ENCODE peak calls at places on chromosome 3, in ten cellular contexts. V, W, Q, Z, O, R, I, J, B and F are unnamed samples. For H3K4me1, the result is how much of the 10 kb centered on the place peaks cover.

GRCh38 chr3:116067275-116067674 is 378.0 kb downstream of the LSAMP start:
- DNase-seq in R (no peak), W (no peak), V (no peak), O (no peak), I (no peak), Z (no peak), J (no peak), B (no peak), Q (no peak), F (no peak)

GRCh38 chr3:128620268-128620691 is 30.3 kb downstream of the RPN1 start:
- DNase-seq in B (no peak), V (no peak), Q (no peak), J (no peak), R (no peak), I (no peak), Z (no peak), O (no peak), W (no peak), F (no peak)

GRCh38 chr3:39178553-39178952 is 13.8 kb downstream of the XIRP1 start:
- DNase-seq in I (peak), O (no peak), W (no peak), V (no peak), Z (no peak), B (no peak), Q (no peak), J (no peak), R (no peak), F (no peak)

GRCh38 chr3:53193466-53194217 is 32.6 kb downstream of the PRKCD start:
- DNase-seq in Z (no peak), W (no peak), Q (no peak), R (peak), B (peak), J (peak), O (no peak), I (peak), V (no peak), F (no peak)

GRCh38 chr3:58116161-58116955 is 94.4 kb downstream of the DNASE1L3 start:
- DNase-seq in Q (peak), W (no peak), I (no peak), Z (no peak), O (no peak), J (no peak), R (no peak), B (peak), V (no peak), F (no peak)

GRCh38 chr3:11452988-11453847 is 181.0 kb downstream of the ATG7 start:
- DNase-seq in Q (no peak), J (peak), Z (no peak), B (no peak), I (peak), R (no peak), W (peak), V (no peak), O (no peak), F (no peak)

GRCh38 chr3:172235698-172236097 is 196.3 kb downstream of the FNDC3B start:
- DNase-seq in V (no peak), I (no peak), O (no peak), J (no peak), W (no peak), Z (no peak), B (no peak), Q (no peak), R (no peak), F (no peak)

GRCh38 chr3:148255981-148256969 is 441.4 kb upstream of the AGTR1 start:
- DNase-seq in O (no peak), W (no peak), I (no peak), R (no peak), V (no peak), Z (no peak), J (no peak), Q (no peak), B (no peak), F (no peak)

GRCh38 chr3:118945834-118946233 is 88.8 kb downstream of the IGSF11 start:
- DNase-seq in O (no peak), W (no peak), Q (no peak), B (no peak), V (no peak), I (no peak), Z (no peak), J (no peak), R (no peak), F (no peak)

GRCh38 chr3:43286886-43287301 is 554 bp downstream of the SNRK start:
- DNase-seq in B (no peak), J (no peak), I (no peak), O (no peak), Q (no peak), V (no peak), W (peak), R (no peak), Z (no peak), F (peak)

GRCh38 chr3:53780171-53780570 is 66.0 kb downstream of the CHDH start:
- DNase-seq in Q (no peak), B (no peak), V (no peak), I (no peak), Z (no peak), W (no peak), J (no peak), R (no peak), O (no peak), F (no peak)

GRCh38 chr3:197027151-197027895 is 2.3 kb downstream of the MELTF start:
- DNase-seq in V (no peak), W (peak), J (peak), O (no peak), I (no peak), B (no peak), Z (peak), Q (no peak), R (peak), F (no peak)

GRCh38 chr3:180433172-180433571 is 168.8 kb upstream of the TTC14 start:
- DNase-seq in Q (no peak), I (no peak), R (no peak), V (no peak), O (no peak), J (no peak), Z (no peak), B (no peak), W (peak), F (no peak)

GRCh38 chr3:79976466-79976865 is 208.7 kb upstream of the ROBO1 start:
- DNase-seq in J (no peak), B (no peak), R (no peak), Q (no peak), O (no peak), W (peak), Z (no peak), V (no peak), I (no peak), F (no peak)

GRCh38 chr3:30505866-30506517 is 100.4 kb upstream of the TGFBR2 start:
- DNase-seq in V (no peak), J (no peak), Q (no peak), R (no peak), O (no peak), W (no peak), I (no peak), B (no peak), Z (no peak), F (no peak)

GRCh38 chr3:3737511-3737910 is 61.7 kb upstream of the LRRN1 start:
- DNase-seq in W (no peak), R (no peak), O (no peak), J (no peak), B (no peak), Q (no peak), V (no peak), I (no peak), Z (no peak), F (no peak)

GRCh38 chr3:81216192-81216591 is 545.3 kb downstream of the GBE1 start:
- DNase-seq in V (no peak), J (no peak), B (no peak), W (peak), I (no peak), Z (peak), R (no peak), O (no peak), Q (no peak), F (no peak)

GRCh38 chr3:168094877-168095610 is 680 bp downstream of the GOLIM4 start:
- DNase-seq in W (peak), B (peak), Z (peak), Q (peak), R (peak), O (peak), J (peak), I (peak), V (no peak), F (peak)

GRCh38 chr3:127831723-127832172 is 9.4 kb upstream of the MGLL start:
- DNase-seq in Q (peak), O (no peak), W (peak), I (no peak), B (peak), Z (peak), R (no peak), J (peak), V (no peak), F (no peak)

GRCh38 chr3:157127831-157128767 is 31.8 kb downstream of the CCNL1 start:
- DNase-seq in Q (peak), W (peak), R (peak), J (peak), O (no peak), V (no peak), B (no peak), Z (peak), I (peak), F (no peak)

GRCh38 chr3:71582612-71583568 is 638 bp downstream of the FOXP1 start:
- DNase-seq in O (peak), R (peak), V (no peak), B (peak), J (peak), Q (peak), I (peak), W (peak), Z (peak), F (peak)

GRCh38 chr3:155494332-155494731 is 200.8 kb upstream of the STRIT1 start:
- DNase-seq in O (no peak), B (no peak), W (no peak), Q (no peak), V (no peak), R (no peak), I (no peak), Z (no peak), J (no peak), F (no peak)

GRCh38 chr3:33665294-33665693 is 52.8 kb downstream of the CLASP2 start:
- DNase-seq in V (no peak), R (no peak), W (no peak), O (no peak), B (no peak), J (no peak), I (no peak), Z (no peak), Q (no peak), F (no peak)

GRCh38 chr3:69294014-69294771 is 91.7 kb downstream of the FRMD4B start:
- DNase-seq in Z (peak), B (no peak), Q (no peak), O (no peak), W (peak), I (no peak), R (no peak), J (no peak), V (no peak), F (no peak)
- H3K27ac ChIP-seq in Z (peak), B (no peak), Q (no peak), O (no peak), W (peak), I (peak), R (no peak), J (no peak), V (no peak), F (no peak)

DNA sequence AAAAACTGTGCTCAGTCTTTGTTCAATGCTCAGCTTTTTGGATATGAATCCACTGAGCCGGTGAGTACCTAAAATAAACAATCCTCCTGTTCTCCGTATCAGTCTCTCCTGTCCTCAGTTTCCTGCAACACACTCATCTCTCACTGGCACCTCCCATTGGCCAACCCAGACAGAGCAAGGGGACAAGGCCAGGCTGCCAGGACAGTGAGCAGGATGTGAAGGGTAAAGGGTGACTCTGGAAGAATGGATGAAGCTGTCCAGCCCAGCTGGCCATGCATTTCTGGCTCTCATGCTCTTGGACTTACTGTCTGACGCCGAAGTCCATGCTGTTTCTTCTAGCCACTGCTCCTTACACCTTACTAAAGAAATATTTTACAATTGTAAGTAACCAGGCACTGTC is 16.2 kb upstream of the SSUH2 start:
- DNase-seq in V (no peak), I (no peak), Q (no peak), R (no peak), O (no peak), W (no peak), Z (no peak), J (no peak), B (peak), F (no peak)
- H3K4me1 ChIP-seq in V (under half), I (under half), Q (under half), R (under half), O (under half), W (under half), Z (under half), J (under half), B (under half), F (under half)

GRCh38 chr3:188122571-188123169 is 31.3 kb upstream of the LPP start:
- DNase-seq in R (no peak), V (no peak), I (no peak), O (no peak), B (no peak), Z (no peak), J (no peak), Q (no peak), W (no peak), F (no peak)
- H3K4me3 ChIP-seq in R (no peak), V (no peak), I (no peak), O (no peak), B (no peak), Z (no peak), J (no peak), Q (no peak), W (no peak), F (no peak)

GRCh38 chr3:49222002-49222401 is 50.6 kb downstream of the KLHDC8B start:
- DNase-seq in V (no peak), I (no peak), W (peak), R (no peak), Q (no peak), O (no peak), Z (peak), B (no peak), J (no peak), F (no peak)
- H3K27ac ChIP-seq in V (no peak), I (no peak), W (no peak), R (no peak), Q (no peak), O (no peak), Z (peak), B (no peak), J (no peak), F (no peak)

GRCh38 chr3:105800320-105800719 is 68.5 kb downstream of the CBLB start:
- DNase-seq in B (no peak), J (no peak), O (no peak), V (no peak), Z (no peak), R (no peak), Q (no peak), I (no peak), W (no peak), F (no peak)
- H3K4me1 ChIP-seq in B (half or more), J (under half), O (under half), V (under half), Z (under half), R (under half), Q (under half), I (under half), W (under half), F (under half)

DNA sequence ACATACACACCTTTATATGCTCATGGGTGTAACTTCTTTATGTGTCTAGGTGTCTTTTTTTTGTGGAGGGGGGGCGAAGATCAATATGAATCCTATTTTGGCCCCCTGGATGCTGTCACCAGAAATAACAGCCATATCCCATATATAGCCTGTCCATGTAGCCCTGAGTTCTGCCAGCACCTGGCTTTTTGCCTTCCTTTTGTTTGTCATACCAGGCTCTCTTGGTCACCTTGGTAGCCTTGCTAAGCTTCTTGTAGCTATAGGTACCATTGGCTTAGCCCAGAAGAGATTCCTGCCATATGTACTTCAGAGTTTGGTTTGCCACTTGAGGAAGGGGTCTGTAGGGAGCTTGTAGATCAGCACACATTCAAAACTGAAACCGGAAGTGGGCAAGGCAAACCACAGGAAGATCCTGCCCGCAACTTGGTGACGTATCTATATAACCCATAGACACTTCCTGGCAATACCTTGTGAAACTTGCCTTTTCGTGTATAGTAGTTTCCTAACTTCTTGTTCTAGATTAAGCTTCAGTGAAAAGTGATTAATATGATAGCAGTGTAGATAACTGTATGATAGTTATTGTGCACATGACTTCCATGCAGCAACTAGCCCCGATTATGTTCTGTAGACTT is 11.9 kb downstream of the RASA2 start:
- DNase-seq in Z (no peak), Q (peak), W (no peak), I (no peak), B (peak), O (peak), R (no peak), V (no peak), J (no peak), F (peak)
- H3K4me3 ChIP-seq in Z (no peak), Q (peak), W (no peak), I (no peak), B (no peak), O (no peak), R (no peak), V (no peak), J (no peak), F (no peak)

DNA sequence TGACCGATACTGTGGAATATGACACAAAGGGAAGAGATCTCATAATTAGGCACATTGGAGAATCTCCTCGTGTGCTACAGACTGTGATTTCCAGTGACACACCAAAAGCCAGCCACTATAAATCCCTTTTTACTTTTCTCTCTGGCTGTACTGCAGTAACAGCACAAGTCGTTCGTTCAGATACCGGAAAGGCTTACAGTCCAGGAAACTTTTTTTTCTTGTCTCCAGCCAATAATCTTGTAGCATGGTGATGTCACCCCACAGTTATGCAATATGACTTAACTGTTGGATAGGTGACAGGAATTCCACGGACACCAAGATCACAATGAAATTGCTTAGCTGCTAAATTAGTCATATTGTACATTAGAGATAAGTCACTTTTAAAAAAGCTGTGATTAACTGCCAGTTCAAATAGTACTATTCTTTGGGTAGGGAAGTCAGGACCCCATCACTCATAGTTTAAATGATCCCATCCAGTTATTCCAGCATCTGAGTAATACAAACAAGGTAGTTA is 36.3 kb upstream of the TSC22D2 start:
- DNase-seq in I (peak), V (no peak), J (no peak), Q (no peak), O (no peak), W (peak), B (no peak), R (no peak), Z (peak), F (no peak)
- H3K27ac ChIP-seq in I (peak), V (no peak), J (peak), Q (no peak), O (peak), W (peak), B (peak), R (no peak), Z (peak), F (peak)